ENCODE peak calls at places on chromosomes 3 and 15, in five cellular contexts. One of them, this sample, is unnamed.

GRCh38 chr3:39644176-39644575 is 165.2 kb upstream of the MYRIP start:
- DNase-seq in GM13977: no peak
- DNase-seq in mesothelial cell of epicardium: no peak
- DNase-seq in HFF-Myc: peak; percentile 48
- DNase-seq in HepG2: no peak
- DNase-seq in this sample: no peak

GRCh38 chr3:183439510-183439909 is 11.1 kb upstream of the MCF2L2 start:
- DNase-seq in GM13977: no peak
- DNase-seq in HepG2: no peak
- DNase-seq in HFF-Myc: no peak
- DNase-seq in mesothelial cell of epicardium: no peak
- DNase-seq in this sample: no peak

GRCh38 chr15:68816158-68816557 is 4.5 kb downstream of the ANP32A start:
- DNase-seq in mesothelial cell of epicardium: no peak
- DNase-seq in HFF-Myc: no peak
- DNase-seq in GM13977: no peak
- DNase-seq in HepG2: no peak
- DNase-seq in this sample: no peak

GRCh38 chr15:62857411-62857853 is 185.1 kb upstream of the TPM1 start:
- DNase-seq in HepG2: no peak
- DNase-seq in GM13977: no peak
- DNase-seq in HFF-Myc: no peak
- DNase-seq in mesothelial cell of epicardium: no peak
- DNase-seq in this sample: no peak

GRCh38 chr3:83169473-83169872 is 1408.0 kb upstream of the GBE1 start:
- DNase-seq in HFF-Myc: no peak
- DNase-seq in GM13977: no peak
- DNase-seq in mesothelial cell of epicardium: no peak
- DNase-seq in HepG2: no peak
- DNase-seq in this sample: no peak

GRCh38 chr3:50503504-50503903 is at the start of gene CACNA2D2:
- DNase-seq in HepG2: no peak
- DNase-seq in HFF-Myc: no peak
- DNase-seq in GM13977: peak; percentile 75
- DNase-seq in mesothelial cell of epicardium: peak; percentile 66
- DNase-seq in this sample: peak; percentile 59

GRCh38 chr3:41808152-41808551 is 153.8 kb downstream of the ULK4 start:
- DNase-seq in HFF-Myc: peak; percentile 26
- DNase-seq in mesothelial cell of epicardium: no peak
- DNase-seq in HepG2: no peak
- DNase-seq in GM13977: no peak
- DNase-seq in this sample: no peak

GRCh38 chr3:73623996-73624362 is 762 bp downstream of the PDZRN3 start:
- DNase-seq in mesothelial cell of epicardium: peak; percentile 23
- DNase-seq in HFF-Myc: no peak
- DNase-seq in GM13977: no peak
- DNase-seq in HepG2: no peak
- DNase-seq in this sample: no peak

GRCh38 chr3:151210676-151211381 is 7.8 kb upstream of the GPR171 start:
- DNase-seq in HFF-Myc: no peak
- DNase-seq in GM13977: no peak
- DNase-seq in HepG2: peak; percentile 35
- DNase-seq in mesothelial cell of epicardium: no peak
- DNase-seq in this sample: no peak

GRCh38 chr3:99248130-99248529 is 346.6 kb upstream of the DCBLD2 start:
- DNase-seq in HepG2: no peak
- DNase-seq in GM13977: no peak
- DNase-seq in HFF-Myc: no peak
- DNase-seq in mesothelial cell of epicardium: no peak
- DNase-seq in this sample: no peak

GRCh38 chr3:107345968-107346367 is 31.3 kb upstream of the CCDC54 start:
- DNase-seq in mesothelial cell of epicardium: no peak
- DNase-seq in HFF-Myc: no peak
- DNase-seq in GM13977: no peak
- DNase-seq in HepG2: no peak
- DNase-seq in this sample: no peak

GRCh38 chr3:12239301-12239700 is 49.6 kb upstream of the PPARG start:
- DNase-seq in GM13977: no peak
- DNase-seq in HepG2: no peak
- DNase-seq in mesothelial cell of epicardium: no peak
- DNase-seq in HFF-Myc: no peak
- DNase-seq in this sample: no peak

GRCh38 chr15:68695061-68695595 is 116.3 kb downstream of the CORO2B start:
- DNase-seq in mesothelial cell of epicardium: no peak
- DNase-seq in HepG2: no peak
- DNase-seq in GM13977: no peak
- DNase-seq in HFF-Myc: no peak
- DNase-seq in this sample: no peak

GRCh38 chr3:83230376-83230775 is 1468.9 kb upstream of the GBE1 start:
- DNase-seq in GM13977: no peak
- DNase-seq in mesothelial cell of epicardium: no peak
- DNase-seq in HFF-Myc: no peak
- DNase-seq in HepG2: no peak
- DNase-seq in this sample: no peak

GRCh38 chr15:57090460-57090859 is 172.0 kb downstream of the TCF12 start:
- DNase-seq in mesothelial cell of epicardium: no peak
- DNase-seq in HFF-Myc: no peak
- DNase-seq in HepG2: no peak
- DNase-seq in GM13977: no peak
- DNase-seq in this sample: no peak

GRCh38 chr3:149609595-149609994 is 48.2 kb downstream of the WWTR1 start:
- DNase-seq in mesothelial cell of epicardium: no peak
- DNase-seq in HFF-Myc: no peak
- DNase-seq in HepG2: peak; percentile 95
- DNase-seq in GM13977: peak; percentile 52
- DNase-seq in this sample: peak; percentile 38

GRCh38 chr3:130442284-130442683 is 74.7 kb upstream of the COL6A6 start:
- DNase-seq in mesothelial cell of epicardium: no peak
- DNase-seq in HepG2: no peak
- DNase-seq in HFF-Myc: no peak
- DNase-seq in GM13977: no peak
- DNase-seq in this sample: no peak

GRCh38 chr15:79265987-79266579 is 16.4 kb upstream of the ANKRD34C start:
- DNase-seq in HFF-Myc: no peak
- DNase-seq in mesothelial cell of epicardium: no peak
- DNase-seq in GM13977: no peak
- DNase-seq in HepG2: no peak
- DNase-seq in this sample: no peak

GRCh38 chr15:35912196-35912595 is 366.2 kb upstream of the DPH6 start:
- DNase-seq in HepG2: no peak
- DNase-seq in mesothelial cell of epicardium: no peak
- DNase-seq in GM13977: no peak
- DNase-seq in HFF-Myc: no peak
- DNase-seq in this sample: no peak

GRCh38 chr3:144106970-144107369 is 135.3 kb downstream of the DIPK2A start:
- DNase-seq in mesothelial cell of epicardium: no peak
- DNase-seq in HepG2: no peak
- DNase-seq in GM13977: no peak
- DNase-seq in HFF-Myc: no peak
- DNase-seq in this sample: no peak

GRCh38 chr3:52373676-52374075 is 57.6 kb downstream of the DNAH1 start:
- DNase-seq in mesothelial cell of epicardium: no peak
- DNase-seq in HepG2: no peak
- DNase-seq in HFF-Myc: no peak
- DNase-seq in GM13977: no peak
- DNase-seq in this sample: no peak

GRCh38 chr3:141305436-141305835 is 62.9 kb upstream of the ZBTB38 start:
- DNase-seq in mesothelial cell of epicardium: no peak
- DNase-seq in HepG2: peak; percentile 24
- DNase-seq in GM13977: no peak
- DNase-seq in HFF-Myc: no peak
- DNase-seq in this sample: no peak

GRCh38 chr15:31373096-31373865 is 46.6 kb downstream of the KLF13 start:
- DNase-seq in HepG2: no peak
- DNase-seq in HFF-Myc: no peak
- DNase-seq in mesothelial cell of epicardium: no peak
- DNase-seq in GM13977: no peak
- DNase-seq in this sample: no peak
- TF ChIP-seq CTCF in HepG2: no peak
- TF ChIP-seq CTCF in HFF-Myc: no peak
- TF ChIP-seq CTCF in mesothelial cell of epicardium: no peak
- TF ChIP-seq CTCF in GM13977: no peak
- TF ChIP-seq CTCF in this sample: no peak

GRCh38 chr15:80630981-80631380 is 64.1 kb upstream of the ABHD17C start:
- DNase-seq in GM13977: no peak
- DNase-seq in HFF-Myc: no peak
- DNase-seq in HepG2: no peak
- DNase-seq in mesothelial cell of epicardium: no peak
- DNase-seq in this sample: no peak

GRCh38 chr15:80620931-80621330 is 74.2 kb upstream of the ABHD17C start:
- DNase-seq in HepG2: no peak
- DNase-seq in HFF-Myc: no peak
- DNase-seq in mesothelial cell of epicardium: no peak
- DNase-seq in GM13977: no peak
- DNase-seq in this sample: no peak

GRCh38 chr15:80626643-80627120 is 68.4 kb upstream of the ABHD17C start:
- DNase-seq in GM13977: no peak
- DNase-seq in mesothelial cell of epicardium: no peak
- DNase-seq in HepG2: no peak
- DNase-seq in HFF-Myc: no peak
- DNase-seq in this sample: no peak
- TF ChIP-seq CTCF in GM13977: no peak
- TF ChIP-seq CTCF in mesothelial cell of epicardium: no peak
- TF ChIP-seq CTCF in HepG2: no peak
- TF ChIP-seq CTCF in HFF-Myc: no peak
- TF ChIP-seq CTCF in this sample: no peak

DNA sequence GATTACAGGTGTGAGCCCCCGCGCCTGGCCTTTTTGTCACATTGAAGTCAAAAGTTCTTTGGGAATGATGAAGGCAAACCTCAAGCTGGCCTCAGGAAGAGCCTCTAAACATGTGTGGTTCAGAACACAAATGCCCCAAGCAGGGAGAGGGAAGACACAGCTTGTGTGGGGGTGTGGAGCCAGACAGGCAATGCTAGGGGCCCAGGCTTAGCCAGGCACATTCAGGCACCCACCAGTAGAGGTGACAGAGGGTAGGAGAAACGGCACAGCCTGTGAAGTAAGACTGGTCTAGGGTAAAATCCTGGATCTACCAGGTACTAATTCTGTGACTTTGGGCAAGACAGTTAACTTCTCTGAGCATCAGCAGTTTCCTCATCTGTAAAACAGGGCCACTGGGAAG is 3.5 kb downstream of the HDC start:
- DNase-seq in HepG2: no peak
- DNase-seq in GM13977: no peak
- DNase-seq in mesothelial cell of epicardium: no peak
- DNase-seq in HFF-Myc: no peak
- DNase-seq in this sample: no peak
- TF ChIP-seq CTCF in HepG2: no peak
- TF ChIP-seq CTCF in GM13977: no peak
- TF ChIP-seq CTCF in mesothelial cell of epicardium: no peak
- TF ChIP-seq CTCF in HFF-Myc: no peak
- TF ChIP-seq CTCF in this sample: no peak

DNA sequence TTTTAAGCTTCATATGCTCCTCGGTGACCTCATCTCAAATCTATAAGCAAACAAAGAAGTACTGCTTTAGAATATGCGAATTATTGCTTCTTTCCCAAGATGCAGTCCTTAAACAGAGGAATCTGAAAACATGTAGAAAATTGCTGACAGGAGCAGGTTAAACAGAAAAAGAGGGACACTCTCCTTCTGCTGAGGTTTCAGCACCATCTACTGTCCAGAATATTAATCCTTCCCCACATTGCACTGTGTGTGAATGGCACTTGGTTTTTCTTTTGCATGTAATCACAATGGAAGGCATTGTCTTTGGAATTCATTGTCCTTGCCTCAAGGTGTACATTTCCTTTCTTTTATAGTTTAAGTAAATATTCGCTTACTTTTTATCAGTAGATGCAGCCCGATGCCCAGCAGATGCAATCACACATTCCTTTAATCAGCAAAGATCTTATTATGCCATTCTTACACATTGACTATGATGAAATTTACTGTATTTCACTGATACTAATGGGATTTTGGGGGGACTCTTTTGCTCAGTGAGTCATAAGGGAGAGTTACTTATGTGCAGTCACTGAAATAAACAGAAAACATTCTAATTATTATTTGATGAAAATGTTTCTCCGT is 94.6 kb downstream of the IL5RA start:
- DNase-seq in HFF-Myc: no peak
- DNase-seq in mesothelial cell of epicardium: no peak
- DNase-seq in HepG2: peak; percentile 15
- DNase-seq in GM13977: peak; percentile 18
- DNase-seq in this sample: no peak
- TF ChIP-seq CTCF in HFF-Myc: no peak
- TF ChIP-seq CTCF in mesothelial cell of epicardium: no peak
- TF ChIP-seq CTCF in HepG2: peak; percentile 74
- TF ChIP-seq CTCF in GM13977: peak; percentile 58
- TF ChIP-seq CTCF in this sample: no peak

This sample was measured in GM13976.